ENCODE peak calls at places on chromosomes 13 and 19, in four cellular contexts. One of them, this sample, is unnamed.

GRCh38 chr13:33927315-33927714 is 109.4 kb downstream of the RFC3 start:
- DNase-seq in upper lobe of left lung: no peak
- DNase-seq in RWPE1: peak; percentile 4
- DNase-seq in CD8-positive, alpha-beta T cell: no peak
- DNase-seq in this sample: peak; percentile 66

GRCh38 chr19:38193445-38193844 is 30.6 kb downstream of the DPF1 start:
- DNase-seq in upper lobe of left lung: no peak
- DNase-seq in RWPE1: no peak
- DNase-seq in CD8-positive, alpha-beta T cell: no peak
- DNase-seq in this sample: no peak

GRCh38 chr13:32752997-32753606 is 166.8 kb downstream of the PDS5B start:
- DNase-seq in upper lobe of left lung: no peak
- DNase-seq in RWPE1: no peak
- DNase-seq in CD8-positive, alpha-beta T cell: no peak
- DNase-seq in this sample: no peak

GRCh38 chr13:28792992-28793391 is 27.1 kb upstream of the MTUS2 start:
- DNase-seq in upper lobe of left lung: no peak
- DNase-seq in RWPE1: no peak
- DNase-seq in CD8-positive, alpha-beta T cell: no peak
- DNase-seq in this sample: no peak

GRCh38 chr13:107866666-107867623 is 348.4 kb downstream of the LIG4 start:
- DNase-seq in upper lobe of left lung: peak; percentile 83
- DNase-seq in RWPE1: no peak
- DNase-seq in CD8-positive, alpha-beta T cell: no peak
- DNase-seq in this sample: no peak

GRCh38 chr13:73754727-73755292 is 379.4 kb downstream of the KLF12 start:
- DNase-seq in upper lobe of left lung: no peak
- DNase-seq in RWPE1: peak; percentile 34
- DNase-seq in CD8-positive, alpha-beta T cell: peak; percentile 38
- DNase-seq in this sample: peak; percentile 71

GRCh38 chr19:12784394-12784870 is 6.9 kb upstream of the JUNB start:
- DNase-seq in upper lobe of left lung: no peak
- DNase-seq in RWPE1: peak; percentile 8
- DNase-seq in CD8-positive, alpha-beta T cell: peak; percentile 17
- DNase-seq in this sample: no peak

GRCh38 chr19:31553112-31553843 is 204.0 kb upstream of the TSHZ3 start:
- DNase-seq in upper lobe of left lung: no peak
- DNase-seq in RWPE1: no peak
- DNase-seq in CD8-positive, alpha-beta T cell: no peak
- DNase-seq in this sample: no peak

GRCh38 chr19:43675269-43675879 is 5.4 kb upstream of the PLAUR start:
- DNase-seq in upper lobe of left lung: no peak
- DNase-seq in RWPE1: peak; percentile 90
- DNase-seq in CD8-positive, alpha-beta T cell: no peak
- DNase-seq in this sample: peak; percentile 98

GRCh38 chr13:29496241-29496712 is 99.2 kb downstream of the SLC7A1 start:
- DNase-seq in upper lobe of left lung: peak; percentile 47
- DNase-seq in RWPE1: peak; percentile 50
- DNase-seq in CD8-positive, alpha-beta T cell: no peak
- DNase-seq in this sample: peak; percentile 75

GRCh38 chr19:10895920-10896319 is 24.6 kb downstream of the CARM1 start:
- DNase-seq in upper lobe of left lung: no peak
- DNase-seq in RWPE1: no peak
- DNase-seq in CD8-positive, alpha-beta T cell: no peak
- DNase-seq in this sample: no peak
- TF ChIP-seq CTCF in upper lobe of left lung: no peak
- TF ChIP-seq CTCF in RWPE1: no peak
- TF ChIP-seq CTCF in CD8-positive, alpha-beta T cell: no peak
- TF ChIP-seq CTCF in this sample: no peak

GRCh38 chr19:40284251-40284500 is 969 bp downstream of the AKT2 start:
- DNase-seq in upper lobe of left lung: no peak
- DNase-seq in RWPE1: no peak
- DNase-seq in CD8-positive, alpha-beta T cell: no peak
- DNase-seq in this sample: no peak

GRCh38 chr19:40283414-40284250 is 1.5 kb downstream of the AKT2 start:
- DNase-seq in upper lobe of left lung: no peak
- DNase-seq in RWPE1: no peak
- DNase-seq in CD8-positive, alpha-beta T cell: no peak
- DNase-seq in this sample: no peak

GRCh38 chr19:40281381-40282208 is 3.5 kb downstream of the AKT2 start:
- DNase-seq in upper lobe of left lung: no peak
- DNase-seq in RWPE1: no peak
- DNase-seq in CD8-positive, alpha-beta T cell: no peak
- DNase-seq in this sample: no peak

GRCh38 chr19:40282209-40282580 is 3.0 kb downstream of the AKT2 start:
- DNase-seq in upper lobe of left lung: no peak
- DNase-seq in RWPE1: no peak
- DNase-seq in CD8-positive, alpha-beta T cell: no peak
- DNase-seq in this sample: no peak

DNA sequence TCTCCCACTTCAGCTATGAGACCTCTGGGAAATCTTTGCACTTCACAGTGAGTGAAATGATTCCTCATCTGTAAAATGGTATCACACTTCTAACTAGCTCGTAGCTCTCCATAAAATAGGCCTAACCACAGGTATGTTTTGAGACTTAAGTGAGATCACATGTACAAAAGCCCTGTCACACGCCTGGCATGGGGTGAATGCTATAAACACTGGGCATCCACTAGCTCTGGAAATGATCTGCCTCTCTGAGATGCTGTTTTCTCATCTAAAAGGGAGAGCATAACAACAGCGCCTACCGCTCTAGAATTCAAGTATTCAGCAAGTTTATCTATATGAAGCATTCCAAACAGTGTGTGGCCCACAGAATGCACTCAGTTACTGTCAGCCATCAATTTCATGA is 2.2 kb downstream of the AKT2 start:
- DNase-seq in upper lobe of left lung: no peak
- DNase-seq in RWPE1: no peak
- DNase-seq in CD8-positive, alpha-beta T cell: no peak
- DNase-seq in this sample: no peak
- TF ChIP-seq CTCF in upper lobe of left lung: no peak
- TF ChIP-seq CTCF in RWPE1: no peak
- TF ChIP-seq CTCF in CD8-positive, alpha-beta T cell: no peak
- TF ChIP-seq CTCF in this sample: no peak

GRCh38 chr13:44498969-44499368 is 77.2 kb downstream of the TSC22D1 start:
- DNase-seq in upper lobe of left lung: no peak
- DNase-seq in RWPE1: no peak
- DNase-seq in CD8-positive, alpha-beta T cell: no peak
- DNase-seq in this sample: peak; percentile 43
- TF ChIP-seq CTCF in upper lobe of left lung: no peak
- TF ChIP-seq CTCF in RWPE1: no peak
- TF ChIP-seq CTCF in CD8-positive, alpha-beta T cell: no peak
- TF ChIP-seq CTCF in this sample: no peak

DNA sequence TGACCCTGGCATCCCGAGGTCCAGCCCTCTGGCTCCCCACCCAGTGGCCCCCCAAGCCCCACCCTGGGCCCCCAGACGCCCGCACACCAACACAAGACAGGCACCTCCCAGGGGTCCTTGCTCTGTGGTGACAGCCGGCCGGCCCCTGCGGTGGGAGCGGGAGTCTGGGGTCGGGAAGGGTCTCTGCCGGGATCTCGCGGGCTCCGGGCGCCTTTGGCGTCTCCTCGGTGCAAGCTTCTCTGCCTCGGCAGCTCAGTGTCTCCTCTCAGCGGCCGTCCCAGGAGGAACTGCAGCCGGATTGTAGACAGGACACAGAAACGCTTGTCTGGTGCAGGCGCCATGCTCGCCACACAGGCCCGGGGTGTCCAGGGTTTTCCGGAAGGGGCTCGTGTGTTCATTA is 43.7 kb downstream of the TMEM255B start:
- DNase-seq in upper lobe of left lung: peak; percentile 83
- DNase-seq in RWPE1: no peak
- DNase-seq in CD8-positive, alpha-beta T cell: no peak
- DNase-seq in this sample: no peak
- TF ChIP-seq CTCF in upper lobe of left lung: no peak
- TF ChIP-seq CTCF in RWPE1: no peak
- TF ChIP-seq CTCF in CD8-positive, alpha-beta T cell: no peak
- TF ChIP-seq CTCF in this sample: no peak

GRCh38 chr13:42815686-42816085 is 34.3 kb downstream of the FAM216B start:
- DNase-seq in upper lobe of left lung: no peak
- DNase-seq in RWPE1: no peak
- DNase-seq in CD8-positive, alpha-beta T cell: no peak
- DNase-seq in this sample: no peak

GRCh38 chr13:42814868-42815267 is 33.5 kb downstream of the FAM216B start:
- DNase-seq in upper lobe of left lung: no peak
- DNase-seq in RWPE1: peak; percentile 67
- DNase-seq in CD8-positive, alpha-beta T cell: no peak
- DNase-seq in this sample: peak; percentile 68

GRCh38 chr13:42816538-42816937 is 35.2 kb downstream of the FAM216B start:
- DNase-seq in upper lobe of left lung: no peak
- DNase-seq in RWPE1: no peak
- DNase-seq in CD8-positive, alpha-beta T cell: no peak
- DNase-seq in this sample: no peak

GRCh38 chr13:42808572-42808971 is 27.2 kb downstream of the FAM216B start:
- DNase-seq in upper lobe of left lung: no peak
- DNase-seq in RWPE1: no peak
- DNase-seq in CD8-positive, alpha-beta T cell: no peak
- DNase-seq in this sample: no peak

GRCh38 chr13:42812311-42812710 is 30.9 kb downstream of the FAM216B start:
- DNase-seq in upper lobe of left lung: no peak
- DNase-seq in RWPE1: no peak
- DNase-seq in CD8-positive, alpha-beta T cell: no peak
- DNase-seq in this sample: no peak
- TF ChIP-seq CTCF in upper lobe of left lung: no peak
- TF ChIP-seq CTCF in RWPE1: no peak
- TF ChIP-seq CTCF in CD8-positive, alpha-beta T cell: no peak
- TF ChIP-seq CTCF in this sample: no peak

GRCh38 chr19:19531951-19532805 is 3.5 kb downstream of the YJEFN3 start:
- DNase-seq in upper lobe of left lung: peak; percentile 98
- DNase-seq in RWPE1: peak; percentile 67
- DNase-seq in CD8-positive, alpha-beta T cell: peak; percentile 94
- DNase-seq in this sample: peak; percentile 80
- TF ChIP-seq CTCF in upper lobe of left lung: peak; percentile 90
- TF ChIP-seq CTCF in RWPE1: peak; percentile 98
- TF ChIP-seq CTCF in CD8-positive, alpha-beta T cell: peak; percentile 96
- TF ChIP-seq CTCF in this sample: peak; percentile 89

This sample was measured in MCF 10A.